ENCODE peak calls at places on chromosomes 4 and X, in five cellular contexts. One of them, this sample, is unnamed.

GRCh38 chr4:8383016-8383415 is 57.5 kb downstream of the ACOX3 start:
- DNase-seq in iris pigment epithelial cell: no peak
- DNase-seq in H54: no peak
- DNase-seq in naive thymus-derived CD8-positive, alpha-beta T cell: no peak
- DNase-seq in mesenteric fat pad: no peak
- DNase-seq in this sample: no peak

GRCh38 chrX:69386681-69387080 is 117.4 kb upstream of the NALF2 start:
- DNase-seq in iris pigment epithelial cell: no peak
- DNase-seq in H54: no peak
- DNase-seq in naive thymus-derived CD8-positive, alpha-beta T cell: no peak
- DNase-seq in mesenteric fat pad: no peak
- DNase-seq in this sample: no peak

GRCh38 chr4:77465271-77465670 is 140.3 kb upstream of the CXCL13 start:
- DNase-seq in iris pigment epithelial cell: peak
- DNase-seq in H54: no peak
- DNase-seq in naive thymus-derived CD8-positive, alpha-beta T cell: no peak
- DNase-seq in mesenteric fat pad: no peak
- DNase-seq in this sample: no peak

GRCh38 chr4:69493515-69493914 is 2.2 kb downstream of the UGT2B4 start:
- DNase-seq in iris pigment epithelial cell: no peak
- DNase-seq in H54: no peak
- DNase-seq in naive thymus-derived CD8-positive, alpha-beta T cell: no peak
- DNase-seq in mesenteric fat pad: no peak
- DNase-seq in this sample: no peak

GRCh38 chr4:56653461-56654237 is 27.4 kb downstream of the HOPX start:
- DNase-seq in iris pigment epithelial cell: no peak
- DNase-seq in H54: no peak
- DNase-seq in naive thymus-derived CD8-positive, alpha-beta T cell: no peak
- DNase-seq in mesenteric fat pad: no peak
- DNase-seq in this sample: no peak

GRCh38 chrX:38513087-38513742 is 48.1 kb upstream of the TSPAN7 start:
- DNase-seq in iris pigment epithelial cell: peak
- DNase-seq in H54: no peak
- DNase-seq in naive thymus-derived CD8-positive, alpha-beta T cell: no peak
- DNase-seq in mesenteric fat pad: no peak
- DNase-seq in this sample: no peak

GRCh38 chrX:86066998-86067397 is 19.6 kb upstream of the CHM start:
- DNase-seq in iris pigment epithelial cell: no peak
- DNase-seq in H54: no peak
- DNase-seq in naive thymus-derived CD8-positive, alpha-beta T cell: no peak
- DNase-seq in mesenteric fat pad: no peak
- DNase-seq in this sample: no peak

GRCh38 chrX:96540111-96540631 is 144.5 kb upstream of the DIAPH2 start:
- DNase-seq in iris pigment epithelial cell: no peak
- DNase-seq in H54: no peak
- DNase-seq in naive thymus-derived CD8-positive, alpha-beta T cell: no peak
- DNase-seq in mesenteric fat pad: no peak
- DNase-seq in this sample: no peak

GRCh38 chr4:173518419-173519102 is 11.5 kb downstream of the HAND2 start:
- DNase-seq in iris pigment epithelial cell: peak
- DNase-seq in H54: no peak
- DNase-seq in naive thymus-derived CD8-positive, alpha-beta T cell: no peak
- DNase-seq in mesenteric fat pad: no peak
- DNase-seq in this sample: no peak

GRCh38 chrX:149641832-149642231 is 10.2 kb upstream of the TMEM185A start:
- DNase-seq in iris pigment epithelial cell: no peak
- DNase-seq in H54: no peak
- DNase-seq in naive thymus-derived CD8-positive, alpha-beta T cell: no peak
- DNase-seq in mesenteric fat pad: no peak
- DNase-seq in this sample: no peak

GRCh38 chrX:45762699-45763647 is 562.3 kb upstream of the DIPK2B start:
- DNase-seq in iris pigment epithelial cell: no peak
- DNase-seq in H54: no peak
- DNase-seq in naive thymus-derived CD8-positive, alpha-beta T cell: no peak
- DNase-seq in mesenteric fat pad: no peak
- DNase-seq in this sample: no peak

GRCh38 chr4:20254517-20255250 is 3.0 kb downstream of the SLIT2 start:
- DNase-seq in iris pigment epithelial cell: peak
- DNase-seq in H54: no peak
- DNase-seq in naive thymus-derived CD8-positive, alpha-beta T cell: no peak
- DNase-seq in mesenteric fat pad: no peak
- DNase-seq in this sample: no peak

GRCh38 chr4:69977582-69977981 is 12.1 kb upstream of the CSN2 start:
- DNase-seq in iris pigment epithelial cell: peak
- DNase-seq in H54: no peak
- DNase-seq in naive thymus-derived CD8-positive, alpha-beta T cell: no peak
- DNase-seq in mesenteric fat pad: no peak
- DNase-seq in this sample: no peak

GRCh38 chr4:113616443-113616842 is 145.1 kb downstream of the CAMK2D start:
- DNase-seq in iris pigment epithelial cell: peak
- DNase-seq in H54: no peak
- DNase-seq in naive thymus-derived CD8-positive, alpha-beta T cell: no peak
- DNase-seq in mesenteric fat pad: no peak
- DNase-seq in this sample: no peak

GRCh38 chr4:21879187-21879586 is 69.4 kb downstream of the KCNIP4 start:
- DNase-seq in iris pigment epithelial cell: peak
- DNase-seq in H54: peak
- DNase-seq in naive thymus-derived CD8-positive, alpha-beta T cell: no peak
- DNase-seq in mesenteric fat pad: no peak
- DNase-seq in this sample: peak

GRCh38 chr4:1113311-1114009 is at the start of gene RNF212:
- DNase-seq in iris pigment epithelial cell: no peak
- DNase-seq in H54: no peak
- DNase-seq in naive thymus-derived CD8-positive, alpha-beta T cell: peak
- DNase-seq in mesenteric fat pad: no peak
- DNase-seq in this sample: no peak

GRCh38 chr4:98374643-98375042 is 113.5 kb downstream of the RAP1GDS1 start:
- DNase-seq in iris pigment epithelial cell: peak
- DNase-seq in H54: no peak
- DNase-seq in naive thymus-derived CD8-positive, alpha-beta T cell: no peak
- DNase-seq in mesenteric fat pad: no peak
- DNase-seq in this sample: no peak

GRCh38 chr4:26717332-26717731 is 133.4 kb downstream of the TBC1D19 start:
- DNase-seq in iris pigment epithelial cell: peak
- DNase-seq in H54: no peak
- DNase-seq in naive thymus-derived CD8-positive, alpha-beta T cell: no peak
- DNase-seq in mesenteric fat pad: no peak
- DNase-seq in this sample: peak

GRCh38 chr4:3418029-3418762 is 23.6 kb upstream of the HGFAC start:
- DNase-seq in iris pigment epithelial cell: no peak
- DNase-seq in H54: no peak
- DNase-seq in naive thymus-derived CD8-positive, alpha-beta T cell: no peak
- DNase-seq in mesenteric fat pad: no peak
- DNase-seq in this sample: no peak

GRCh38 chr4:11496313-11496956 is 67.7 kb upstream of the HS3ST1 start:
- DNase-seq in iris pigment epithelial cell: peak
- DNase-seq in H54: no peak
- DNase-seq in naive thymus-derived CD8-positive, alpha-beta T cell: no peak
- DNase-seq in mesenteric fat pad: no peak
- DNase-seq in this sample: no peak

GRCh38 chr4:76663794-76664193 is 228.8 kb downstream of the SHROOM3 start:
- DNase-seq in iris pigment epithelial cell: no peak
- DNase-seq in H54: no peak
- DNase-seq in naive thymus-derived CD8-positive, alpha-beta T cell: no peak
- DNase-seq in mesenteric fat pad: no peak
- DNase-seq in this sample: no peak

This sample was measured in HTR-8/SVneo.